ENCODE peak calls at places on chromosome 17, in eight cellular contexts. One of them, this sample, is unnamed.

GRCh38 chr17:19714542-19715411 is 1.6 kb downstream of the SLC47A2 start:
- DNase-seq in tibial nerve: no peak
- DNase-seq in HFFc6: no peak
- DNase-seq in esophagus muscularis mucosa: no peak
- DNase-seq in colonic mucosa: peak; percentile 49
- DNase-seq in HFF-Myc: no peak
- DNase-seq in A549: no peak
- DNase-seq in cardiac muscle cell: no peak
- DNase-seq in this sample: peak; percentile 11

GRCh38 chr17:79695293-79696158 is 35.2 kb upstream of the ENPP7 start:
- DNase-seq in esophagus muscularis mucosa: no peak
- DNase-seq in HFFc6: no peak
- DNase-seq in A549: no peak
- DNase-seq in HFF-Myc: peak; percentile 47
- DNase-seq in colonic mucosa: no peak
- DNase-seq in tibial nerve: no peak
- DNase-seq in cardiac muscle cell: peak; percentile 91
- DNase-seq in this sample: no peak

GRCh38 chr17:12040478-12040877 is 19.8 kb downstream of the MAP2K4 start:
- DNase-seq in colonic mucosa: no peak
- DNase-seq in tibial nerve: no peak
- DNase-seq in HFF-Myc: no peak
- DNase-seq in HFFc6: no peak
- DNase-seq in cardiac muscle cell: no peak
- DNase-seq in esophagus muscularis mucosa: no peak
- DNase-seq in A549: no peak
- DNase-seq in this sample: no peak

GRCh38 chr17:29154516-29155234 is 25.5 kb downstream of the MYO18A start:
- DNase-seq in HFFc6: no peak
- DNase-seq in esophagus muscularis mucosa: no peak
- DNase-seq in cardiac muscle cell: no peak
- DNase-seq in colonic mucosa: peak; percentile 38
- DNase-seq in tibial nerve: no peak
- DNase-seq in HFF-Myc: no peak
- DNase-seq in A549: no peak
- DNase-seq in this sample: no peak

GRCh38 chr17:1764274-1764673 is 2.4 kb downstream of the SERPINF1 start:
- DNase-seq in HFF-Myc: peak; percentile 80
- DNase-seq in cardiac muscle cell: peak; percentile 97
- DNase-seq in tibial nerve: peak; percentile 74
- DNase-seq in colonic mucosa: peak; percentile 65
- DNase-seq in HFFc6: peak; percentile 68
- DNase-seq in A549: no peak
- DNase-seq in esophagus muscularis mucosa: peak; percentile 96
- DNase-seq in this sample: no peak

GRCh38 chr17:66975614-66976378 is 11.3 kb downstream of the CACNG4 start:
- DNase-seq in colonic mucosa: no peak
- DNase-seq in tibial nerve: no peak
- DNase-seq in A549: peak; percentile 70
- DNase-seq in cardiac muscle cell: no peak
- DNase-seq in HFFc6: no peak
- DNase-seq in HFF-Myc: no peak
- DNase-seq in esophagus muscularis mucosa: no peak
- DNase-seq in this sample: peak; percentile 77

GRCh38 chr17:45649796-45650195 is 134.3 kb upstream of the CRHR1 start:
- DNase-seq in A549: no peak
- DNase-seq in colonic mucosa: no peak
- DNase-seq in cardiac muscle cell: no peak
- DNase-seq in HFFc6: no peak
- DNase-seq in HFF-Myc: no peak
- DNase-seq in tibial nerve: no peak
- DNase-seq in esophagus muscularis mucosa: no peak
- DNase-seq in this sample: no peak

GRCh38 chr17:51909971-51910370 is 248.5 kb downstream of the CA10 start:
- DNase-seq in esophagus muscularis mucosa: no peak
- DNase-seq in cardiac muscle cell: no peak
- DNase-seq in tibial nerve: no peak
- DNase-seq in HFF-Myc: no peak
- DNase-seq in HFFc6: no peak
- DNase-seq in colonic mucosa: no peak
- DNase-seq in A549: no peak
- DNase-seq in this sample: no peak

GRCh38 chr17:48639136-48639535 is 13.0 kb upstream of the HOXB9 start:
- DNase-seq in HFFc6: no peak
- DNase-seq in HFF-Myc: no peak
- DNase-seq in esophagus muscularis mucosa: no peak
- DNase-seq in A549: no peak
- DNase-seq in colonic mucosa: peak; percentile 95
- DNase-seq in cardiac muscle cell: no peak
- DNase-seq in tibial nerve: no peak
- DNase-seq in this sample: no peak

GRCh38 chr17:72191901-72192300 is 71.1 kb downstream of the SOX9 start:
- DNase-seq in A549: no peak
- DNase-seq in HFFc6: no peak
- DNase-seq in esophagus muscularis mucosa: no peak
- DNase-seq in colonic mucosa: no peak
- DNase-seq in HFF-Myc: no peak
- DNase-seq in cardiac muscle cell: no peak
- DNase-seq in tibial nerve: peak; percentile 34
- DNase-seq in this sample: no peak

GRCh38 chr17:75891022-75891604 is 5.6 kb downstream of the TRIM65 start:
- DNase-seq in cardiac muscle cell: no peak
- DNase-seq in colonic mucosa: no peak
- DNase-seq in esophagus muscularis mucosa: no peak
- DNase-seq in HFFc6: no peak
- DNase-seq in HFF-Myc: no peak
- DNase-seq in A549: no peak
- DNase-seq in tibial nerve: no peak
- DNase-seq in this sample: no peak

GRCh38 chr17:51322390-51323029 is 62.2 kb downstream of the UTP18 start:
- DNase-seq in colonic mucosa: no peak
- DNase-seq in tibial nerve: no peak
- DNase-seq in esophagus muscularis mucosa: no peak
- DNase-seq in HFF-Myc: no peak
- DNase-seq in HFFc6: peak; percentile 43
- DNase-seq in cardiac muscle cell: peak; percentile 51
- DNase-seq in A549: peak; percentile 30
- DNase-seq in this sample: peak; percentile 36

GRCh38 chr17:27415090-27415795 is 41.0 kb upstream of the KSR1 start:
- DNase-seq in esophagus muscularis mucosa: no peak
- DNase-seq in tibial nerve: no peak
- DNase-seq in HFFc6: no peak
- DNase-seq in cardiac muscle cell: no peak
- DNase-seq in colonic mucosa: no peak
- DNase-seq in HFF-Myc: no peak
- DNase-seq in A549: no peak
- DNase-seq in this sample: no peak

GRCh38 chr17:7440823-7441174 is 1.5 kb downstream of the FGF11 start:
- DNase-seq in esophagus muscularis mucosa: no peak
- DNase-seq in HFF-Myc: no peak
- DNase-seq in tibial nerve: no peak
- DNase-seq in A549: no peak
- DNase-seq in HFFc6: no peak
- DNase-seq in cardiac muscle cell: peak; percentile 26
- DNase-seq in colonic mucosa: no peak
- DNase-seq in this sample: no peak

GRCh38 chr17:73551756-73552155 is 92.5 kb downstream of the SDK2 start:
- DNase-seq in colonic mucosa: no peak
- DNase-seq in HFFc6: no peak
- DNase-seq in esophagus muscularis mucosa: no peak
- DNase-seq in cardiac muscle cell: no peak
- DNase-seq in A549: no peak
- DNase-seq in tibial nerve: no peak
- DNase-seq in HFF-Myc: no peak
- DNase-seq in this sample: no peak

GRCh38 chr17:75102385-75102821 is 7.4 kb upstream of the ARMC7 start:
- DNase-seq in tibial nerve: no peak
- DNase-seq in A549: no peak
- DNase-seq in HFF-Myc: no peak
- DNase-seq in HFFc6: no peak
- DNase-seq in colonic mucosa: no peak
- DNase-seq in cardiac muscle cell: no peak
- DNase-seq in esophagus muscularis mucosa: no peak
- DNase-seq in this sample: no peak

GRCh38 chr17:21425736-21426135 is 49.6 kb downstream of the KCNJ12 start:
- DNase-seq in cardiac muscle cell: no peak
- DNase-seq in colonic mucosa: no peak
- DNase-seq in HFFc6: no peak
- DNase-seq in tibial nerve: no peak
- DNase-seq in HFF-Myc: no peak
- DNase-seq in esophagus muscularis mucosa: no peak
- DNase-seq in A549: no peak
- DNase-seq in this sample: no peak

GRCh38 chr17:78771758-78772382 is 10.2 kb downstream of the CYTH1 start:
- DNase-seq in cardiac muscle cell: no peak
- DNase-seq in A549: no peak
- DNase-seq in tibial nerve: no peak
- DNase-seq in HFF-Myc: no peak
- DNase-seq in HFFc6: no peak
- DNase-seq in esophagus muscularis mucosa: no peak
- DNase-seq in colonic mucosa: no peak
- DNase-seq in this sample: no peak

GRCh38 chr17:67729903-67730302 is 12.2 kb downstream of the NOL11 start:
- DNase-seq in colonic mucosa: no peak
- DNase-seq in tibial nerve: no peak
- DNase-seq in HFF-Myc: no peak
- DNase-seq in esophagus muscularis mucosa: no peak
- DNase-seq in A549: no peak
- DNase-seq in cardiac muscle cell: no peak
- DNase-seq in HFFc6: no peak
- DNase-seq in this sample: no peak

GRCh38 chr17:28610372-28610771 is 3.6 kb downstream of the RSKR start:
- DNase-seq in A549: no peak
- DNase-seq in tibial nerve: no peak
- DNase-seq in HFFc6: no peak
- DNase-seq in cardiac muscle cell: no peak
- DNase-seq in colonic mucosa: peak; percentile 26
- DNase-seq in esophagus muscularis mucosa: no peak
- DNase-seq in HFF-Myc: no peak
- DNase-seq in this sample: no peak

GRCh38 chr17:6558932-6559752 is 2.8 kb upstream of the PITPNM3 start:
- DNase-seq in HFF-Myc: no peak
- DNase-seq in tibial nerve: no peak
- DNase-seq in colonic mucosa: no peak
- DNase-seq in HFFc6: no peak
- DNase-seq in esophagus muscularis mucosa: no peak
- DNase-seq in A549: no peak
- DNase-seq in cardiac muscle cell: peak; percentile 55
- DNase-seq in this sample: no peak

GRCh38 chr17:66676421-66676820 is 158.5 kb upstream of the CACNG5 start:
- DNase-seq in esophagus muscularis mucosa: no peak
- DNase-seq in colonic mucosa: peak; percentile 92
- DNase-seq in HFFc6: no peak
- DNase-seq in tibial nerve: no peak
- DNase-seq in A549: peak; percentile 92
- DNase-seq in HFF-Myc: no peak
- DNase-seq in cardiac muscle cell: no peak
- DNase-seq in this sample: peak; percentile 89

GRCh38 chr17:72030067-72030899 is 90.5 kb upstream of the SOX9 start:
- DNase-seq in A549: peak; percentile 88
- DNase-seq in tibial nerve: no peak
- DNase-seq in HFF-Myc: peak; percentile 15
- DNase-seq in HFFc6: peak; percentile 41
- DNase-seq in colonic mucosa: peak; percentile 37
- DNase-seq in esophagus muscularis mucosa: no peak
- DNase-seq in cardiac muscle cell: peak; percentile 80
- DNase-seq in this sample: peak; percentile 46

DNA sequence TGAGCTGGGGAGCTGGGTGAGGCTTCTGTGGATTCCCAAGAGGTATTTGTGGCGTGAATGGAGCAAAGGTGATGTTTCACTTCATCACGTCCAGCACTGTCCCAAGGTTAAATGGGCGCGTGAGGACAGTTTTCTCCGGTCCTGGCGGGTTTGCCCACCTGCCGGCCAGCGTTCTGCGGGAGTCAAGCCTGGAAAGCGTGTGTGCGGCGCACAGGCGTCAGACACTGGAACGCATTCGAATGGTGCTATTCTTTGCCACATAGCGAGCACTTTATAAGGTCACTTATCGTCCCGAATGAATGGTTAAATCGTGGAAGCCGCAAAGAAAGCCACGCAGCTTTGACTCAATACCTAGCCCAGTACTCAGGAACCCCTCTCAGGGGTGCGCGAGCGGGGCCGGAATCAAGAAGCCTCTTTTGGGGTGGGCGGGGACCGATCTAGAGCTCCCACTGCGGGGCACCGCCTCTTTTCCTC is 446 bp upstream of the PSMD11 start:
- DNase-seq in A549: no peak
- DNase-seq in HFFc6: no peak
- DNase-seq in HFF-Myc: no peak
- DNase-seq in tibial nerve: no peak
- DNase-seq in cardiac muscle cell: no peak
- DNase-seq in esophagus muscularis mucosa: no peak
- DNase-seq in colonic mucosa: no peak
- DNase-seq in this sample: no peak
- TF ChIP-seq CTCF in A549: no peak
- TF ChIP-seq CTCF in HFFc6: no peak
- TF ChIP-seq CTCF in HFF-Myc: no peak
- TF ChIP-seq CTCF in tibial nerve: no peak
- TF ChIP-seq CTCF in cardiac muscle cell: no peak
- TF ChIP-seq CTCF in esophagus muscularis mucosa: peak; percentile 88
- TF ChIP-seq CTCF in colonic mucosa: peak; percentile 89
- TF ChIP-seq CTCF in this sample: no peak

DNA sequence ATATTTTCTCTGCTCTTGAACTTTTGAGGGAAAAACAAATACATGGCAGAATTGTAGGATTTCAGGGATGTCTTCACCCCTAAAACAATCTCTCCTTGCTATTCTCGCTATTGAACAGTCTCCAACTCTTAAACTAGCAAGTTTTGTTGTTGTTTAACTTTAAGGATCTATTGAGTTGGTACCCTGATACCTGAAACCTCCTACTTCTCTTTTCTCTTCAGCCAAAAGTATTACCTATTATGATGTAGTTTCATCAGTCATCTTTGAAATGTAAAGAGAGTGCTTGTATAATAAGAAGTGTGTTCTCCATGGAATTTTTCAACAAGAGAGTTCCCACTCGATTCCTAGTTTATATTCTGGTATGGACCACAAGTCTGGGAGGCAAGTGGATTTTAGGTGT is 211.6 kb upstream of the TBX2 start:
- DNase-seq in cardiac muscle cell: no peak
- DNase-seq in esophagus muscularis mucosa: no peak
- DNase-seq in HFFc6: no peak
- DNase-seq in colonic mucosa: no peak
- DNase-seq in A549: no peak
- DNase-seq in tibial nerve: no peak
- DNase-seq in HFF-Myc: no peak
- DNase-seq in this sample: no peak
- TF ChIP-seq CTCF in cardiac muscle cell: no peak
- TF ChIP-seq CTCF in esophagus muscularis mucosa: no peak
- TF ChIP-seq CTCF in HFFc6: no peak
- TF ChIP-seq CTCF in colonic mucosa: no peak
- TF ChIP-seq CTCF in A549: no peak
- TF ChIP-seq CTCF in tibial nerve: no peak
- TF ChIP-seq CTCF in HFF-Myc: no peak
- TF ChIP-seq CTCF in this sample: no peak

GRCh38 chr17:40443196-40443987 is at the start of gene IGFBP4:
- DNase-seq in HFF-Myc: no peak
- DNase-seq in cardiac muscle cell: peak; percentile 86
- DNase-seq in A549: peak; percentile 88
- DNase-seq in colonic mucosa: peak; percentile 86
- DNase-seq in tibial nerve: peak; percentile 82
- DNase-seq in esophagus muscularis mucosa: no peak
- DNase-seq in HFFc6: peak; percentile 65
- DNase-seq in this sample: peak; percentile 100
- TF ChIP-seq CTCF in HFF-Myc: peak; percentile 36
- TF ChIP-seq CTCF in cardiac muscle cell: peak; percentile 43
- TF ChIP-seq CTCF in A549: peak; percentile 44
- TF ChIP-seq CTCF in colonic mucosa: peak; percentile 23
- TF ChIP-seq CTCF in tibial nerve: peak; percentile 43
- TF ChIP-seq CTCF in esophagus muscularis mucosa: peak; percentile 18
- TF ChIP-seq CTCF in HFFc6: peak; percentile 59
- TF ChIP-seq CTCF in this sample: no peak

GRCh38 chr17:77662796-77663195 is 295.7 kb upstream of the TNRC6C start:
- DNase-seq in A549: no peak
- DNase-seq in cardiac muscle cell: no peak
- DNase-seq in tibial nerve: no peak
- DNase-seq in HFF-Myc: no peak
- DNase-seq in esophagus muscularis mucosa: no peak
- DNase-seq in colonic mucosa: no peak
- DNase-seq in HFFc6: no peak
- DNase-seq in this sample: no peak
- TF ChIP-seq CTCF in A549: no peak
- TF ChIP-seq CTCF in cardiac muscle cell: no peak
- TF ChIP-seq CTCF in tibial nerve: no peak
- TF ChIP-seq CTCF in HFF-Myc: no peak
- TF ChIP-seq CTCF in esophagus muscularis mucosa: no peak
- TF ChIP-seq CTCF in colonic mucosa: no peak
- TF ChIP-seq CTCF in HFFc6: no peak
- TF ChIP-seq CTCF in this sample: no peak

This sample was measured in Calu3.